ENCODE peak calls at places on chromosome 14, in nine cellular contexts. P, H, J, D, O, I, Z, B and E are unnamed samples.

GRCh38 chr14:73729556-73730265 is 15.5 kb upstream of the PNMA1 start:
- DNase-seq in P (no peak), H (no peak), J (no peak), D (no peak), O (peak), I (no peak), Z (no peak), B (no peak), E (no peak)

GRCh38 chr14:65329481-65329880 is 83.0 kb upstream of the FUT8 start:
- DNase-seq in P (no peak), H (no peak), J (no peak), D (no peak), O (no peak), I (no peak), Z (no peak), B (no peak), E (no peak)

GRCh38 chr14:26794731-26795130 is 196.9 kb upstream of the NOVA1 start:
- DNase-seq in P (no peak), H (peak), J (no peak), D (no peak), O (no peak), I (no peak), Z (peak), B (no peak), E (peak)

GRCh38 chr14:59664741-59665140 is 88.1 kb upstream of the CCDC175 start:
- DNase-seq in P (no peak), H (peak), J (no peak), D (no peak), O (no peak), I (no peak), Z (no peak), B (no peak), E (peak)

GRCh38 chr14:74571901-74572828 is 39.9 kb downstream of the LTBP2 start:
- DNase-seq in P (no peak), H (peak), J (no peak), D (no peak), O (no peak), I (no peak), Z (peak), B (peak), E (peak)

GRCh38 chr14:47278233-47278842 is 397.1 kb downstream of the MDGA2 start:
- DNase-seq in P (no peak), H (peak), J (no peak), D (no peak), O (peak), I (no peak), Z (peak), B (peak), E (peak)

GRCh38 chr14:26887842-26888241 is 290.0 kb upstream of the NOVA1 start:
- DNase-seq in P (no peak), H (no peak), J (peak), D (no peak), O (no peak), I (no peak), Z (no peak), B (no peak), E (no peak)

GRCh38 chr14:38248629-38249028 is 7.3 kb downstream of the CLEC14A start:
- DNase-seq in P (no peak), H (no peak), J (no peak), D (no peak), O (no peak), I (no peak), Z (no peak), B (no peak), E (no peak)

GRCh38 chr14:64612021-64612380 is 62.2 kb downstream of the PPP1R36 start:
- DNase-seq in P (no peak), H (peak), J (no peak), D (no peak), O (no peak), I (no peak), Z (peak), B (peak), E (no peak)

GRCh38 chr14:51807355-51807754 is 53.1 kb upstream of the GNG2 start:
- DNase-seq in P (no peak), H (peak), J (no peak), D (no peak), O (no peak), I (no peak), Z (peak), B (no peak), E (no peak)

GRCh38 chr14:83347874-83348273 is 1814.2 kb upstream of the SEL1L start:
- DNase-seq in P (no peak), H (peak), J (no peak), D (no peak), O (no peak), I (no peak), Z (no peak), B (no peak), E (no peak)

GRCh38 chr14:41146391-41146790 is 460.3 kb upstream of the LRFN5 start:
- DNase-seq in P (no peak), H (no peak), J (no peak), D (no peak), O (no peak), I (no peak), Z (no peak), B (no peak), E (no peak)

GRCh38 chr14:68327231-68327630 is 465.6 kb downstream of the ZFP36L1 start:
- DNase-seq in P (no peak), H (no peak), J (no peak), D (no peak), O (no peak), I (no peak), Z (no peak), B (no peak), E (no peak)

GRCh38 chr14:21712039-21712438 is 38.4 kb upstream of the OR4E1 start:
- DNase-seq in P (no peak), H (no peak), J (no peak), D (no peak), O (no peak), I (no peak), Z (no peak), B (no peak), E (no peak)

GRCh38 chr14:101717663-101718490 is 43.6 kb upstream of the PPP2R5C start:
- DNase-seq in P (no peak), H (no peak), J (no peak), D (peak), O (no peak), I (no peak), Z (no peak), B (no peak), E (no peak)

GRCh38 chr14:31059152-31059924 is 33.2 kb upstream of the STRN3 start:
- DNase-seq in P (no peak), H (peak), J (peak), D (no peak), O (no peak), I (no peak), Z (peak), B (peak), E (peak)

GRCh38 chr14:55336161-55336560 is 64.9 kb downstream of the FBXO34 start:
- DNase-seq in P (no peak), H (peak), J (no peak), D (no peak), O (no peak), I (no peak), Z (no peak), B (peak), E (peak)

GRCh38 chr14:103699261-103699661 is 16.0 kb downstream of the XRCC3 start:
- DNase-seq in P (no peak), H (no peak), J (no peak), D (no peak), O (no peak), I (peak), Z (no peak), B (no peak), E (no peak)

GRCh38 chr14:26905219-26905618 is 307.4 kb upstream of the NOVA1 start:
- DNase-seq in P (no peak), H (no peak), J (no peak), D (no peak), O (no peak), I (no peak), Z (no peak), B (no peak), E (no peak)

GRCh38 chr14:24366664-24367505 is 1.1 kb upstream of the NFATC4 start:
- DNase-seq in P (peak), H (peak), J (peak), D (peak), O (peak), I (peak), Z (peak), B (peak), E (peak)

GRCh38 chr14:95199298-95199983 is 42.1 kb upstream of the DICER1 start:
- DNase-seq in P (no peak), H (no peak), J (no peak), D (peak), O (no peak), I (no peak), Z (no peak), B (no peak), E (no peak)

GRCh38 chr14:104358528-104359300 is 220.3 kb downstream of the KIF26A start:
- DNase-seq in P (no peak), H (no peak), J (no peak), D (no peak), O (peak), I (peak), Z (no peak), B (no peak), E (no peak)

GRCh38 chr14:69606258-69606657 is 5.1 kb upstream of the SUSD6 start:
- DNase-seq in P (no peak), H (no peak), J (no peak), D (no peak), O (no peak), I (peak), Z (no peak), B (no peak), E (no peak)

GRCh38 chr14:35369701-35370191 is 34.8 kb downstream of the NFKBIA start:
- DNase-seq in P (no peak), H (peak), J (no peak), D (no peak), O (no peak), I (peak), Z (peak), B (no peak), E (peak)

GRCh38 chr14:73786942-73787759 is 64.5 kb upstream of the PTGR2 start:
- DNase-seq in P (peak), H (peak), J (peak), D (peak), O (peak), I (peak), Z (no peak), B (no peak), E (peak)

GRCh38 chr14:68841030-68841809 is 48.4 kb upstream of the ZFP36L1 start:
- DNase-seq in P (no peak), H (peak), J (no peak), D (no peak), O (no peak), I (no peak), Z (peak), B (no peak), E (no peak)

GRCh38 chr14:55306938-55307589 is 35.8 kb downstream of the FBXO34 start:
- DNase-seq in P (no peak), H (no peak), J (no peak), D (no peak), O (no peak), I (no peak), Z (no peak), B (no peak), E (no peak)

GRCh38 chr14:39025250-39025809 is 77.7 kb downstream of the SEC23A start:
- DNase-seq in P (no peak), H (no peak), J (no peak), D (no peak), O (no peak), I (no peak), Z (no peak), B (no peak), E (no peak)

GRCh38 chr14:99287269-99287942 is 15.4 kb upstream of the BCL11B start:
- DNase-seq in P (no peak), H (no peak), J (no peak), D (peak), O (no peak), I (no peak), Z (peak), B (no peak), E (no peak)

GRCh38 chr14:58947816-58948440 is 240.5 kb upstream of the DAAM1 start:
- DNase-seq in P (no peak), H (peak), J (no peak), D (no peak), O (no peak), I (no peak), Z (no peak), B (no peak), E (peak)

GRCh38 chr14:34931206-34931605 is 51.6 kb upstream of the SRP54 start:
- DNase-seq in P (no peak), H (no peak), J (no peak), D (peak), O (no peak), I (no peak), Z (no peak), B (no peak), E (peak)

GRCh38 chr14:68486033-68486732 is 306.7 kb downstream of the ZFP36L1 start:
- DNase-seq in P (no peak), H (no peak), J (no peak), D (no peak), O (no peak), I (no peak), Z (no peak), B (no peak), E (no peak)

GRCh38 chr14:103721334-103722120 is 5.9 kb downstream of the ZFYVE21 start:
- DNase-seq in P (no peak), H (peak), J (no peak), D (no peak), O (no peak), I (no peak), Z (peak), B (peak), E (peak)

GRCh38 chr14:99684356-99684952 is 356 bp downstream of the CYP46A1 start:
- DNase-seq in P (no peak), H (no peak), J (no peak), D (no peak), O (no peak), I (no peak), Z (no peak), B (no peak), E (no peak)

GRCh38 chr14:91400696-91401095 is 16.9 kb downstream of the CCDC88C start:
- DNase-seq in P (no peak), H (peak), J (no peak), D (no peak), O (no peak), I (no peak), Z (peak), B (no peak), E (no peak)

GRCh38 chr14:91401751-91402150 is 15.9 kb downstream of the CCDC88C start:
- DNase-seq in P (no peak), H (no peak), J (no peak), D (no peak), O (no peak), I (peak), Z (no peak), B (no peak), E (no peak)

GRCh38 chr14:91405241-91405721 is 12.3 kb downstream of the CCDC88C start:
- DNase-seq in P (no peak), H (no peak), J (no peak), D (peak), O (no peak), I (no peak), Z (no peak), B (no peak), E (no peak)

GRCh38 chr14:91402278-91403068 is 15.1 kb downstream of the CCDC88C start:
- DNase-seq in P (no peak), H (no peak), J (no peak), D (no peak), O (no peak), I (peak), Z (no peak), B (peak), E (no peak)

GRCh38 chr14:91403069-91403600 is 14.5 kb downstream of the CCDC88C start:
- DNase-seq in P (no peak), H (no peak), J (no peak), D (no peak), O (peak), I (peak), Z (no peak), B (no peak), E (no peak)
- H3K4me3 ChIP-seq in P (no peak), H (no peak), J (no peak), D (peak), O (no peak), I (peak), Z (no peak), B (no peak), E (no peak)

GRCh38 chr14:92586001-92586947 is 72.7 kb downstream of the RIN3 start:
- DNase-seq in P (peak), H (peak), J (no peak), D (peak), O (no peak), I (no peak), Z (peak), B (peak), E (peak)

GRCh38 chr14:92591346-92591745 is 77.8 kb downstream of the RIN3 start:
- DNase-seq in P (no peak), H (no peak), J (no peak), D (no peak), O (no peak), I (no peak), Z (no peak), B (no peak), E (no peak)

GRCh38 chr14:92586966-92587365 is 73.4 kb downstream of the RIN3 start:
- DNase-seq in P (no peak), H (no peak), J (no peak), D (no peak), O (no peak), I (no peak), Z (no peak), B (no peak), E (no peak)

GRCh38 chr14:92590941-92591340 is 77.4 kb downstream of the RIN3 start:
- DNase-seq in P (no peak), H (no peak), J (no peak), D (no peak), O (no peak), I (no peak), Z (peak), B (no peak), E (no peak)

GRCh38 chr14:92589213-92589852 is 75.8 kb downstream of the RIN3 start:
- DNase-seq in P (no peak), H (no peak), J (no peak), D (no peak), O (no peak), I (no peak), Z (no peak), B (no peak), E (peak)
- TF ChIP-seq CTCF in P (peak), H (peak), J (peak), D (no peak), O (peak), I (no peak), Z (peak), B (peak), E (peak)

DNA sequence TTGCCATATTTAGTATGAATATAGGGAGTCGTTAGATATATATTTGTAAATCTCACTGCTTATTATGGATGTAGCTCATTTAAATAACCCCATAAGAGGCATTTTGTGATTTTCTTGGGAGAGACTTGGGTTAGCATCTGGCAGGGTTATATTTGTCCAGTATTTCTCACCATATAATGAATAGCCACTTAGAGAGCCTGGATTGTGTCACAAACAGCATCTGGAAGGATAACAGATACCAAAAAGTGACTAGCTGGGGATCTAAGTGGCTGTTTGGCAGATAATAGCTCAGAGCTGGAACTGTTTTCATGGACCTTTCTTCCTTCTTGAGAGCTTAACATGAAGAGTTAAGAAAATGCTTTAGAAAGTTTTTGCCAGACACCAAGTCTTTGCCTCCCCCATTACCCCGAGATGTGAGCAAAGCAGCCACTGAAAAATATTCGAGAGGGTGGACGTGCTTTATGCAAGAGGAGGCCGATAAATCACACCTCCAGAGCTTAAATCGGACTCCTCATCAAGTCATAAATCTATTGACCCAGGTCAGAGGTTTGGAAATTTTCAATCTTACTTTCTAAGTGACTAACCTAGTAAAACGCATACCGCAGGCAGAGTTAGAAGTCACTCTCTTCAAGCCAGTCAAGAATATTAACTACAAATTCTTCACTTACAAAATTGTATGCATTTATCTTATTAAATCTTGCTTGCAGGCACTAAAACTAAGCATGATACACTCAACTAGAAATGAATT is 35.1 kb downstream of the GPHB5 start:
- DNase-seq in P (no peak), H (no peak), J (no peak), D (no peak), O (peak), I (no peak), Z (no peak), B (no peak), E (no peak)
- H3K4me3 ChIP-seq in P (no peak), H (no peak), J (no peak), D (no peak), O (no peak), I (no peak), Z (no peak), B (no peak), E (no peak)

GRCh38 chr14:91058017-91058675 is 2.3 kb downstream of the RPS6KA5 start:
- DNase-seq in P (no peak), H (no peak), J (no peak), D (no peak), O (no peak), I (no peak), Z (peak), B (no peak), E (peak)

GRCh38 chr14:91061309-91061887 is 957 bp upstream of the RPS6KA5 start:
- DNase-seq in P (no peak), H (no peak), J (no peak), D (no peak), O (peak), I (no peak), Z (no peak), B (no peak), E (no peak)

GRCh38 chr14:91062600-91062999 is 2.2 kb upstream of the RPS6KA5 start:
- DNase-seq in P (no peak), H (no peak), J (no peak), D (no peak), O (no peak), I (no peak), Z (no peak), B (no peak), E (peak)

GRCh38 chr14:91060472-91061308 is at the start of gene RPS6KA5:
- DNase-seq in P (peak), H (peak), J (peak), D (peak), O (peak), I (peak), Z (peak), B (peak), E (peak)

GRCh38 chr14:91059576-91060471 is 617 bp downstream of the RPS6KA5 start:
- DNase-seq in P (peak), H (no peak), J (peak), D (peak), O (peak), I (peak), Z (no peak), B (peak), E (peak)
- TF ChIP-seq CTCF in P (no peak), H (no peak), J (peak), D (no peak), O (no peak), I (no peak), Z (no peak), B (no peak), E (no peak)

GRCh38 chr14:77040309-77040994 is 11.9 kb upstream of the IRF2BPL start:
- DNase-seq in P (peak), H (peak), J (peak), D (peak), O (peak), I (peak), Z (peak), B (peak), E (peak)
- H3K4me3 ChIP-seq in P (peak), H (no peak), J (no peak), D (peak), O (peak), I (peak), Z (peak), B (peak), E (peak)

GRCh38 chr14:53432378-53432802 is 279.3 kb upstream of the DDHD1 start:
- DNase-seq in P (peak), H (peak), J (no peak), D (no peak), O (peak), I (no peak), Z (peak), B (peak), E (peak)

GRCh38 chr14:53441789-53442188 is 288.7 kb upstream of the DDHD1 start:
- DNase-seq in P (no peak), H (no peak), J (no peak), D (no peak), O (no peak), I (no peak), Z (no peak), B (no peak), E (no peak)

GRCh38 chr14:53437858-53438257 is 284.7 kb upstream of the DDHD1 start:
- DNase-seq in P (no peak), H (no peak), J (no peak), D (no peak), O (no peak), I (no peak), Z (no peak), B (no peak), E (no peak)
- TF ChIP-seq CTCF in P (no peak), H (no peak), J (no peak), D (no peak), O (no peak), I (no peak), Z (no peak), B (no peak), E (no peak)